ENCODE peak calls at places on chromosome 9, in four cellular contexts. U, X, G and Y are unnamed samples.

GRCh38 chr9:22111871-22112247 is 102.8 kb upstream of the CDKN2B start:
- DNase-seq in X (no peak), U (no peak), G (no peak), Y (no peak)

GRCh38 chr9:90895786-90896185 is 94.2 kb downstream of the SYK start:
- DNase-seq in U (no peak), X (no peak), G (no peak), Y (no peak)

GRCh38 chr9:90365646-90366045 is 277.0 kb downstream of the DIRAS2 start:
- DNase-seq in X (no peak), U (no peak), G (no peak), Y (no peak)

GRCh38 chr9:91239367-91240111 is 122.2 kb downstream of the AUH start:
- DNase-seq in G (no peak), X (no peak), U (no peak), Y (no peak)

GRCh38 chr9:91033802-91034201 is 232.2 kb downstream of the SYK start:
- DNase-seq in G (no peak), U (peak; percentile 69), X (peak; percentile 57), Y (peak; percentile 55)

GRCh38 chr9:114448706-114449105 is 56.6 kb downstream of the WHRN start:
- DNase-seq in U (no peak), X (no peak), G (no peak), Y (no peak)

GRCh38 chr9:95504053-95504963 is 12.5 kb downstream of the PTCH1 start:
- DNase-seq in X (peak; percentile 59), G (no peak), U (no peak), Y (no peak)

GRCh38 chr9:29208670-29209069 is 1635.4 kb upstream of the C9orf72 start:
- DNase-seq in G (no peak), U (no peak), X (peak; percentile 13), Y (no peak)

GRCh38 chr9:138112090-138112748 is 234.6 kb downstream of the CACNA1B start:
- DNase-seq in U (no peak), X (no peak), G (no peak), Y (peak; percentile 18)

GRCh38 chr9:68727588-68728129 is 22.6 kb downstream of the PIP5K1B start:
- DNase-seq in U (no peak), X (no peak), G (no peak), Y (no peak)

GRCh38 chr9:29044959-29045358 is 1471.7 kb upstream of the C9orf72 start:
- DNase-seq in X (peak; percentile 19), U (no peak), G (no peak), Y (no peak)

GRCh38 chr9:13597427-13597826 is 317.9 kb upstream of the MPDZ start:
- DNase-seq in G (no peak), X (no peak), U (no peak), Y (no peak)

GRCh38 chr9:120032639-120033038 is 547.3 kb downstream of the CDK5RAP2 start:
- DNase-seq in X (peak; percentile 13), G (no peak), U (no peak), Y (no peak)
- TF ChIP-seq CTCF in X (no peak), G (no peak), U (no peak), Y (no peak)

GRCh38 chr9:115691097-115691496 is 462.5 kb upstream of the PAPPA start:
- DNase-seq in X (peak; percentile 83), U (no peak), G (no peak), Y (no peak)

GRCh38 chr9:115691686-115692085 is 461.9 kb upstream of the PAPPA start:
- DNase-seq in G (no peak), X (no peak), U (no peak), Y (no peak)

GRCh38 chr9:115694991-115695390 is 458.6 kb upstream of the PAPPA start:
- DNase-seq in G (no peak), U (no peak), X (no peak), Y (no peak)

GRCh38 chr9:115689331-115689730 is 464.3 kb upstream of the PAPPA start:
- DNase-seq in G (no peak), X (no peak), U (no peak), Y (no peak)

DNA sequence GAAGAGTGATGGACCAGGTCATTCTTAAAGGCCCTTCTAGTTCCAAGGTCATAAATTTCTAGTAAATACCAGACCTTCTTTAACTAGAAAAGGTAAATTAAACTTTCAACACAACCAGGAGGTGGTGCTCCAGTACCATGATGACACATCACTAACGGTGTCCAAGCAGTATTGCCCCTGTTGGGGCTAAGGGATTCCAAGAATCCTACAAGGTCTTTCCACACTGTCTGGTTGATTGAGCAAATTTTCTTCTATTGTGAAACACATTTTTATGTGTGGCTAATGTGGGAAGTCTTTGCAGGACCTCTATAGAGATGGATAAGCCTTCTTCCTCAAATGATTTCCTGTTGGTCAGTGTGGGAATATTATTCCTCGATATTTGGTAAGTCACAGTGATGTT is 459.6 kb upstream of the PAPPA start:
- DNase-seq in U (no peak), G (no peak), X (peak; percentile 93), Y (no peak)
- TF ChIP-seq CTCF in U (peak; percentile 19), G (no peak), X (peak; percentile 78), Y (no peak)

GRCh38 chr9:8486095-8486494 is 686.5 kb upstream of the DMAC1 start:
- DNase-seq in X (peak; percentile 13), G (no peak), U (no peak), Y (no peak)
- TF ChIP-seq CTCF in X (no peak), G (no peak), U (peak; percentile 48), Y (no peak)

GRCh38 chr9:107299437-107299836 is 16.4 kb downstream of the RAD23B start:
- DNase-seq in X (no peak), U (no peak), G (no peak), Y (no peak)
- TF ChIP-seq CTCF in X (no peak), U (no peak), G (peak; percentile 57), Y (no peak)

GRCh38 chr9:70415041-70415440 is 584 bp upstream of the KLF9 start:
- DNase-seq in X (no peak), U (no peak), G (no peak), Y (no peak)

GRCh38 chr9:70412678-70413426 is 1.6 kb downstream of the KLF9 start:
- DNase-seq in X (peak; percentile 28), G (peak; percentile 46), U (peak; percentile 96), Y (peak; percentile 36)

GRCh38 chr9:70415476-70415875 is 1.0 kb upstream of the KLF9 start:
- DNase-seq in G (no peak), X (no peak), U (no peak), Y (no peak)

GRCh38 chr9:70413427-70413797 is 1.0 kb downstream of the KLF9 start:
- DNase-seq in U (peak; percentile 89), G (no peak), X (no peak), Y (peak; percentile 59)

DNA sequence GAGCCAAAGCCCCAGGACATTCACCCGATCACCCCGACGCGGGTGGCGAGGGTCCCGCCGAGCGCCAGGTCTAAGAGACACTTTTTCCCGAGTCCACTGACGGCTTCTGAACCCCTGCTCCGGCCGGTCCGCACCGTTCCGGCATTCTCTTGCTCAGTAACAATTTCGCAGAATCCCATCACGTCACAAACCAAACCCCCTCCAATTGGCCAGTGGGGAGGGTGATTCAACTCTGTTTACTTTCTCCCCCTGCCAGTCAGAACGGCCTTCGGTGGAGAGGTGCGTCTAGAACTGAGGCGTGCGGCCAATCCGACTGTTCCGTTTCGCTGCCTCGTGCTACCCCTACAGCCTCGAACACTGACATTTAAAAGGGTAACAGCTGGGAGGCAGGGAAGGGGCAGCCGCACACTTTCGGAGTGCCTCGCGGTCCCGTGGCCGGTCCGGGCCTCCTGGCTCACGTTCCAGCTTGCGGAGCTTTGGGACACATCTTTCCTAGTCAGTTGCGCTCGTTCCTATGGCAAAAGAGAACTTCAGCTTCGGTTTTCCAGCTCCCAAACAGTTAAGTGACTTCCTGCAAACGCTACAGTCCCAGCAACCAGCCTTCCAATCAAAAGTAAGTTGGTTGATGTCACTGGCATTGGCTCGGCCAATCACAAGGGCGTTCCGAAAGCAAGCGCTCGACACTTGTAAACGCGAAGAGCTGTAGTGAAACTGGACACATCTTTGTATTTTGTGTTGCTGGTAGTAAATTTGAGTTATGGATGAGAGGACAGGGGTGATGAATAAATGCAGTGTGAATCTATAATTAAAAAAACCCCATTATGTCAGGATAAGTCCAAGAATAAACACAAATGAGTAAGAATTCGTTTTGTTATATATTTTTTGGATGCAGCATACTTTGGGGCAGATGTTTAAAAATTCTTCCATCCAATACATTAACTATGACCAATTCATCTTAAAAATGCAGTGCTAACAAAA is at the start of gene KLF9:
- DNase-seq in G (peak; percentile 88), U (peak; percentile 93), X (peak; percentile 94), Y (peak; percentile 87)
- TF ChIP-seq CTCF in G (no peak), U (no peak), X (no peak), Y (no peak)

GRCh38 chr9:6490863-6491262 is 77.9 kb downstream of the UHRF2 start:
- DNase-seq in U (no peak), G (no peak), X (no peak), Y (no peak)

GRCh38 chr9:6489099-6489498 is 76.1 kb downstream of the UHRF2 start:
- DNase-seq in U (no peak), X (no peak), G (no peak), Y (no peak)

GRCh38 chr9:6484210-6484609 is 71.2 kb downstream of the UHRF2 start:
- DNase-seq in X (no peak), G (no peak), U (no peak), Y (no peak)

GRCh38 chr9:6488395-6488794 is 75.4 kb downstream of the UHRF2 start:
- DNase-seq in U (no peak), X (peak; percentile 29), G (no peak), Y (no peak)
- TF ChIP-seq CTCF in U (no peak), X (no peak), G (no peak), Y (no peak)

GRCh38 chr9:136975624-136976023 is 1.7 kb upstream of the PTGDS start:
- DNase-seq in U (peak; percentile 86), G (no peak), X (no peak), Y (peak; percentile 70)
- TF ChIP-seq CTCF in U (peak; percentile 58), G (peak; percentile 44), X (peak; percentile 8), Y (peak; percentile 22)